ENCODE peak calls at places on chromosomes 6 and 20, in four cellular contexts. N is stomach, B is mammary epithelial cell, S is fibroblast of the aortic adventitia. Z is an unnamed sample.

GRCh38 chr20:37373020-37373592 is 27.2 kb downstream of the SRC start:
- DNase-seq in B (no peak), N (no peak), S (no peak), Z (no peak)

GRCh38 chr20:1875762-1876161 is 19.4 kb upstream of the SIRPA start:
- DNase-seq in S (no peak), B (no peak), N (no peak), Z (no peak)

GRCh38 chr6:36241728-36242127 is 28.1 kb upstream of the PNPLA1 start:
- DNase-seq in S (peak; percentile 40), B (no peak), N (no peak), Z (no peak)

GRCh38 chr6:166760288-166760687 is 133.2 kb upstream of the RPS6KA2 start:
- DNase-seq in N (no peak), S (no peak), B (no peak), Z (no peak)

GRCh38 chr6:130946076-130946475 is 117.0 kb downstream of the EPB41L2 start:
- DNase-seq in N (no peak), B (no peak), S (peak; percentile 85), Z (peak; percentile 43)

GRCh38 chr6:111472933-111473435 is 10.0 kb downstream of the REV3L start:
- DNase-seq in N (no peak), S (no peak), B (no peak), Z (no peak)

GRCh38 chr20:51089272-51089671 is 66.4 kb upstream of the KCNG1 start:
- DNase-seq in N (no peak), B (no peak), S (no peak), Z (no peak)

GRCh38 chr6:168506460-168506859 is 65.5 kb downstream of the SMOC2 start:
- DNase-seq in S (no peak), B (no peak), N (no peak), Z (no peak)

GRCh38 chr6:33967966-33968724 is 164.3 kb upstream of the MLN start:
- DNase-seq in S (no peak), N (no peak), B (no peak), Z (peak; percentile 24)

GRCh38 chr6:21438986-21439352 is 154.6 kb upstream of the SOX4 start:
- DNase-seq in S (no peak), B (no peak), N (no peak), Z (no peak)

GRCh38 chr6:105374010-105374420 is 28.9 kb downstream of the PREP start:
- DNase-seq in B (peak; percentile 79), S (peak; percentile 50), N (peak; percentile 40), Z (peak; percentile 71)

GRCh38 chr6:163585932-163586437 is 171.5 kb downstream of the QKI start:
- DNase-seq in S (peak; percentile 90), N (no peak), B (peak; percentile 53), Z (peak; percentile 90)

GRCh38 chr6:114040871-114041270 is 69.9 kb upstream of the HDAC2 start:
- DNase-seq in B (peak; percentile 11), S (no peak), N (no peak), Z (no peak)

GRCh38 chr6:132708771-132709170 is 5.1 kb downstream of the VNN1 start:
- DNase-seq in S (no peak), B (no peak), N (no peak), Z (no peak)

GRCh38 chr6:108165714-108166663 is at the start of gene NR2E1:
- DNase-seq in B (peak; percentile 25), S (peak; percentile 18), N (no peak), Z (no peak)

GRCh38 chr6:14476793-14477531 is 359.4 kb downstream of the CD83 start:
- DNase-seq in B (no peak), S (peak; percentile 97), N (peak; percentile 51), Z (no peak)

GRCh38 chr6:170095273-170095976 is 195.5 kb downstream of the DLL1 start:
- DNase-seq in S (no peak), B (no peak), N (peak; percentile 21), Z (no peak)

GRCh38 chr6:131199568-131200272 is 64.5 kb downstream of the AKAP7 start:
- DNase-seq in S (peak; percentile 63), N (peak; percentile 34), B (peak; percentile 55), Z (peak; percentile 67)

GRCh38 chr20:63529180-63529860 is 7.9 kb downstream of the PTK6 start:
- DNase-seq in N (no peak), S (no peak), B (no peak), Z (no peak)

GRCh38 chr20:59010995-59011873 is 4.2 kb upstream of the CTSZ start:
- DNase-seq in N (peak; percentile 25), S (peak; percentile 70), B (peak; percentile 80), Z (peak; percentile 59)

GRCh38 chr6:149468179-149468578 is 16.6 kb downstream of the ZC3H12D start:
- DNase-seq in S (no peak), B (no peak), N (no peak), Z (no peak)

GRCh38 chr6:52663120-52663934 is 7.6 kb upstream of the TMEM14A start:
- DNase-seq in B (peak; percentile 52), N (peak; percentile 44), S (peak; percentile 89), Z (peak; percentile 79)

GRCh38 chr20:4113546-4113945 is 98.2 kb upstream of the RNF24 start:
- DNase-seq in B (no peak), N (no peak), S (no peak), Z (no peak)

GRCh38 chr6:105509506-105510331 is 106.8 kb upstream of the PREP start:
- DNase-seq in B (no peak), N (no peak), S (no peak), Z (no peak)

GRCh38 chr6:129709451-129709908 is 497 bp downstream of the ARHGAP18 start:
- DNase-seq in S (peak; percentile 86), B (no peak), N (peak; percentile 38), Z (peak; percentile 50)

GRCh38 chr20:59412896-59413295 is 112.5 kb downstream of the EDN3 start:
- DNase-seq in S (no peak), N (no peak), B (no peak), Z (no peak)

GRCh38 chr6:121881974-121882667 is 446.7 kb downstream of the GJA1 start:
- DNase-seq in N (no peak), B (peak; percentile 46), S (peak; percentile 90), Z (peak; percentile 30)

GRCh38 chr6:4012826-4013225 is 66.1 kb downstream of the FAM217A start:
- DNase-seq in B (no peak), S (no peak), N (no peak), Z (no peak)

GRCh38 chr6:124958759-124959354 is 3.4 kb upstream of the RNF217 start:
- DNase-seq in B (peak; percentile 78), N (no peak), S (no peak), Z (peak; percentile 54)

GRCh38 chr6:83711958-83712357 is 3.1 kb upstream of the SNAP91 start:
- DNase-seq in S (no peak), B (no peak), N (no peak), Z (no peak)

GRCh38 chr20:3613821-3614440 is 49.3 kb downstream of the GFRA4 start:
- DNase-seq in S (no peak), N (no peak), B (no peak), Z (no peak)

GRCh38 chr6:106609699-106610098 is 19.6 kb downstream of the RTN4IP1 start:
- DNase-seq in S (peak; percentile 24), N (no peak), B (peak; percentile 26), Z (peak; percentile 27)
- TF ChIP-seq CTCF in S (peak; percentile 39), N (peak; percentile 14), B (peak; percentile 58), Z (peak; percentile 14)

DNA sequence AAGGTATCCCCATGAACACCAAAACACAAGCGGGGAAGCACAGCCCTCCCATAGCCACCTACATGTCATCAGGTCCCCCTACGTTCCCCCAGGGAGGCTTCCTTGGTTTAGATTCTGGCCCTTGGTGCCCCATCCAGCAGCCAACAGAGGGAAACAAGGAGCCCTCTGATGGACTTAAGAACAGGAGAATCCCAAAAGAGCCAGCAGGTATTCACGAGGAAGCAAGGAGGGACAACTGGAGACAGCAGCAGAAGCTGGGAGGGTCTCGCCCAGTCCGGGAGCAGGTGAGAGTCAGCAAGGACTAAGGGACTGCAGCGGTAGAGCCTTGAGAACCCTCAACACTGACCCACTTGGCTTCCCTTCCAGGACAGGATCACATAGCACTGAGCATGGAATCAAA is 58.4 kb upstream of the TOP1 start:
- DNase-seq in N (peak; percentile 17), B (no peak), S (no peak), Z (no peak)
- TF ChIP-seq CTCF in N (no peak), B (peak; percentile 41), S (no peak), Z (no peak)

DNA sequence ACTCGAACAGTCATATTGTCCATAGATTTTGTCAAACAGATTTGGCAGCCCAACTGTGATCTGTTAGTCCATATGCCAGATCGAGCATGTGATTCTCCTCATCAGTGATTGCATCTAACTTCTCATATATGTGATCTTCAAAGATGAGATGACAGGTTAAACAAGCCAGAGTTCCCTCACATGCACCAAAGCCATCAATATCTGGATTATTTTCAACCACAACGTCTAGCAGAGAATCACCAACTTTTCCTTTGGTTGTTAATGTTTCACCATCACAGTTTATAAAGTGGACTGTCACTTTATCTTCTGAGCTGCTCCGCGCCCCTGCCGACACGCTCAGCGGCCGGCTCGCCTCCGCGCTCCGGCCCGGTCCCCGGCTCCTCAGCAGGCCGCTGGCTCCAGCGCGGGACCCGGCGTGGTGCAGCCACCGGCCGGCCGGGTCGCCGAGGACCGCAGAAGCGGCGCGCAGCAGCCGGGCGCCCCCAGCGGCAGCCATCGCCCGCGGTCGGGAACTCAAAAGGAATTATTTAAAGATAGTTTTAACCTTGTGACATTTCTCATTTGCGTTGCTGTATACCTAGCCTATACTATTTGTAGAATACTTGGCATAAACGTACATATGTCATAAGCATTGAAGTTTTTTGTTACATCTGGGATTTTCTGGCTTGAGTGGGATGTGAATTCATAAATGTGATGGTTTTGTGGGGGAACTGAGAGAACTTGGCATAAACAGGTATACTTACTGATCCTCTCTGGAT is 40.1 kb upstream of the DYNLRB1 start:
- DNase-seq in N (peak; percentile 65), S (peak; percentile 19), B (no peak), Z (peak; percentile 17)
- TF ChIP-seq CTCF in N (no peak), S (peak; percentile 46), B (peak; percentile 53), Z (no peak)

GRCh38 chr20:380763-381580 is 412 bp downstream of the TRIB3 start:
- DNase-seq in B (peak; percentile 77), N (peak; percentile 59), S (peak; percentile 83), Z (peak; percentile 85)
- TF ChIP-seq CTCF in B (peak; percentile 32), N (no peak), S (peak; percentile 19), Z (no peak)

GRCh38 chr6:160931378-160932343 is 59.9 kb upstream of the MAP3K4 start:
- DNase-seq in B (no peak), S (no peak), N (no peak), Z (no peak)

GRCh38 chr6:160930547-160931377 is 60.8 kb upstream of the MAP3K4 start:
- DNase-seq in N (peak; percentile 76), S (peak; percentile 88), B (peak; percentile 61), Z (peak; percentile 91)

GRCh38 chr6:160934157-160934556 is 57.4 kb upstream of the MAP3K4 start:
- DNase-seq in S (no peak), B (no peak), N (no peak), Z (no peak)

GRCh38 chr6:160929831-160930230 is 61.7 kb upstream of the MAP3K4 start:
- DNase-seq in S (no peak), B (no peak), N (no peak), Z (no peak)

DNA sequence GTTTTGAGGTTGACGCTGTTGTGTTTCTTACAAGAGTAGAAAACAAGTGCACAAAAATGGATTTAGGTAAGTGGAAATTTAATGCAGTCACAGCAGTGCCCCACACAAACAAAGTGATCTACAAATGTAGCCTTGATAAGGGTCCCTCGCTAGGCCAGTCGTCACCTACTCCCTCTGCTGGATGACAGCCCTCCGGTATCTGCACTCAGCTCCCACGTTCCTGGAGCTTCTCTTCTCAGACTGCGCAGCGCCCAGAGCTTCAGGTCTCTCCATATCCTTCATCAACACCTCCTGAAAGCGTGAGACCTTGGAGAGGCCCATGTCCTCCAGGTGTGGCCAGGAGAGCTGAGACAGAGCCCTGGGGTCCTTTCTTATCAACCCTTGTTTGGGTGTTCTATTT is 58.3 kb upstream of the MAP3K4 start:
- DNase-seq in B (no peak), S (no peak), N (no peak), Z (no peak)
- TF ChIP-seq CTCF in B (no peak), S (no peak), N (no peak), Z (no peak)